ENCODE peak calls at places on chromosomes 1 and 21, in six cellular contexts. One of them, this sample, is unnamed.

GRCh38 chr1:39671433-39671792 is 494 bp downstream of the NT5C1A start:
- DNase-seq in cardiac muscle cell: no peak
- DNase-seq in cardiac fibroblast: no peak
- DNase-seq in fibroblast of mammary gland: no peak
- DNase-seq in KG1: no peak
- DNase-seq in T-helper 9 cell: no peak
- DNase-seq in this sample: no peak

GRCh38 chr1:229228522-229228921 is 42.4 kb upstream of the RAB4A start:
- DNase-seq in cardiac muscle cell: no peak
- DNase-seq in cardiac fibroblast: no peak
- DNase-seq in fibroblast of mammary gland: no peak
- DNase-seq in KG1: no peak
- DNase-seq in T-helper 9 cell: no peak
- DNase-seq in this sample: no peak

GRCh38 chr1:7267493-7267892 is 482.2 kb downstream of the CAMTA1 start:
- DNase-seq in cardiac muscle cell: no peak
- DNase-seq in cardiac fibroblast: no peak
- DNase-seq in fibroblast of mammary gland: peak
- DNase-seq in KG1: no peak
- DNase-seq in T-helper 9 cell: no peak
- DNase-seq in this sample: peak

GRCh38 chr1:109641341-109641740 is 14.6 kb upstream of the GSTM4 start:
- DNase-seq in cardiac muscle cell: no peak
- DNase-seq in cardiac fibroblast: no peak
- DNase-seq in fibroblast of mammary gland: no peak
- DNase-seq in KG1: no peak
- DNase-seq in T-helper 9 cell: no peak
- DNase-seq in this sample: no peak

GRCh38 chr1:236514703-236515442 is 8.9 kb upstream of the LGALS8 start:
- DNase-seq in cardiac muscle cell: no peak
- DNase-seq in cardiac fibroblast: no peak
- DNase-seq in fibroblast of mammary gland: no peak
- DNase-seq in KG1: no peak
- DNase-seq in T-helper 9 cell: no peak
- DNase-seq in this sample: no peak

GRCh38 chr21:29194847-29195246 is 64.4 kb downstream of the MAP3K7CL start:
- DNase-seq in cardiac muscle cell: peak
- DNase-seq in cardiac fibroblast: peak
- DNase-seq in fibroblast of mammary gland: no peak
- DNase-seq in KG1: no peak
- DNase-seq in T-helper 9 cell: no peak
- DNase-seq in this sample: no peak

GRCh38 chr1:217881131-217881543 is 250.0 kb downstream of the SPATA17 start:
- DNase-seq in cardiac muscle cell: no peak
- DNase-seq in cardiac fibroblast: peak
- DNase-seq in fibroblast of mammary gland: peak
- DNase-seq in KG1: no peak
- DNase-seq in T-helper 9 cell: no peak
- DNase-seq in this sample: no peak

GRCh38 chr1:3264456-3264855 is 190.0 kb upstream of the ARHGEF16 start:
- DNase-seq in cardiac muscle cell: no peak
- DNase-seq in cardiac fibroblast: no peak
- DNase-seq in fibroblast of mammary gland: no peak
- DNase-seq in KG1: no peak
- DNase-seq in T-helper 9 cell: no peak
- DNase-seq in this sample: no peak

GRCh38 chr1:47687618-47687940 is 249.7 kb downstream of the FOXD2 start:
- DNase-seq in cardiac muscle cell: no peak
- DNase-seq in cardiac fibroblast: no peak
- DNase-seq in fibroblast of mammary gland: no peak
- DNase-seq in KG1: no peak
- DNase-seq in T-helper 9 cell: no peak
- DNase-seq in this sample: peak